ENCODE peak calls at places on chromosomes 6 and 20, in nine cellular contexts. B is fibroblast of pulmonary artery, Z is ovary, K is colonic mucosa, J is neural progenitor cell, L is neuronal stem cell, G is spleen, D is small intestine, A is PC-3. T is an unnamed sample.

GRCh38 chr20:62482970-62483369 is 7.2 kb upstream of the GATA5 start:
- DNase-seq in J (peak), A (no peak), L (no peak), D (no peak), K (no peak), Z (no peak), B (no peak), G (no peak), T (no peak)

GRCh38 chr6:168286116-168286515 is 33.5 kb downstream of the DACT2 start:
- DNase-seq in J (no peak), Z (no peak), B (no peak), G (peak), D (no peak), K (no peak), L (no peak), A (no peak), T (no peak)

GRCh38 chr6:168333039-168333438 is 13.5 kb upstream of the DACT2 start:
- DNase-seq in Z (no peak), A (no peak), B (peak), K (peak), L (no peak), J (peak), G (no peak), D (peak), T (no peak)

GRCh38 chr6:169371344-169372144 is 117.9 kb upstream of the THBS2 start:
- DNase-seq in D (peak), K (no peak), J (peak), G (no peak), A (no peak), Z (no peak), B (peak), L (peak), T (peak)

GRCh38 chr6:11007715-11008608 is 36.1 kb downstream of the ELOVL2 start:
- DNase-seq in G (no peak), J (no peak), K (no peak), B (peak), A (peak), Z (no peak), D (no peak), L (no peak), T (peak)

GRCh38 chr6:150631982-150632642 is 32.4 kb downstream of the PLEKHG1 start:
- DNase-seq in A (no peak), K (no peak), Z (no peak), B (no peak), J (no peak), G (no peak), L (no peak), D (no peak), T (no peak)

GRCh38 chr6:125120054-125120590 is 33.5 kb upstream of the TPD52L1 start:
- DNase-seq in G (no peak), B (no peak), L (no peak), A (no peak), Z (no peak), K (no peak), J (no peak), D (no peak), T (peak)

GRCh38 chr6:4957521-4958231 is 46.2 kb downstream of the RPP40 start:
- DNase-seq in A (peak), D (peak), L (no peak), J (peak), Z (no peak), K (no peak), B (peak), G (no peak), T (peak)

GRCh38 chr6:10431423-10432164 is 16.7 kb upstream of the TFAP2A start:
- DNase-seq in D (no peak), B (no peak), G (no peak), K (no peak), A (no peak), J (no peak), L (no peak), Z (no peak), T (no peak)

GRCh38 chr6:153085239-153085638 is 45.8 kb downstream of the RGS17 start:
- DNase-seq in Z (no peak), D (peak), B (peak), A (no peak), G (no peak), K (peak), L (no peak), J (no peak), T (no peak)

GRCh38 chr20:23663180-23663579 is 25.4 kb upstream of the CST3 start:
- DNase-seq in B (no peak), A (no peak), G (no peak), K (no peak), J (no peak), Z (no peak), D (no peak), L (no peak), T (peak)

GRCh38 chr6:157488058-157488457 is 107.1 kb downstream of the ZDHHC14 start:
- DNase-seq in B (no peak), L (no peak), J (no peak), D (no peak), Z (no peak), A (no peak), K (peak), G (no peak), T (no peak)

GRCh38 chr6:13384966-13385365 is 56.6 kb upstream of the TBC1D7 start:
- DNase-seq in G (no peak), L (no peak), A (no peak), B (no peak), D (peak), J (no peak), Z (no peak), K (no peak), T (no peak)

GRCh38 chr6:112289039-112289566 is 34.7 kb upstream of the LAMA4 start:
- DNase-seq in A (no peak), L (no peak), Z (peak), B (peak), G (no peak), K (peak), D (no peak), J (peak), T (peak)

GRCh38 chr6:139888691-139889122 is 514.3 kb upstream of the CITED2 start:
- DNase-seq in Z (no peak), B (peak), D (no peak), G (no peak), K (no peak), J (peak), A (no peak), L (peak), T (peak)

GRCh38 chr6:87210979-87211378 is 55.6 kb downstream of the ZNF292 start:
- DNase-seq in J (no peak), A (no peak), B (no peak), L (no peak), K (no peak), D (no peak), Z (no peak), G (no peak), T (no peak)

GRCh38 chr20:63274381-63275228 is 2.0 kb downstream of the ARFGAP1 start:
- DNase-seq in B (no peak), J (no peak), D (no peak), A (no peak), G (no peak), L (no peak), K (no peak), Z (no peak), T (no peak)

GRCh38 chr6:167113935-167114910 is 8.7 kb upstream of the CCR6 start:
- DNase-seq in G (peak), B (no peak), J (no peak), L (no peak), A (no peak), K (no peak), Z (no peak), D (peak), T (no peak)

GRCh38 chr20:2335096-2335495 is 39.3 kb downstream of the TGM3 start:
- DNase-seq in L (no peak), J (no peak), A (no peak), K (peak), D (no peak), G (no peak), B (no peak), Z (no peak), T (no peak)

GRCh38 chr6:150566486-150566885 is 33.2 kb upstream of the PLEKHG1 start:
- DNase-seq in J (no peak), G (no peak), Z (no peak), D (no peak), L (no peak), B (no peak), A (peak), K (peak), T (no peak)

GRCh38 chr20:57501461-57502330 is 23.2 kb downstream of the CTCFL start:
- DNase-seq in K (no peak), J (peak), Z (no peak), A (no peak), B (no peak), D (no peak), G (no peak), L (no peak), T (no peak)

GRCh38 chr20:63533871-63534393 is 3.2 kb downstream of the PTK6 start:
- DNase-seq in G (peak), Z (peak), B (no peak), J (no peak), K (peak), L (no peak), D (peak), A (no peak), T (no peak)

GRCh38 chr6:116159782-116160524 is 34.0 kb upstream of the COL10A1 start:
- DNase-seq in G (no peak), Z (no peak), A (no peak), D (no peak), J (no peak), B (no peak), L (no peak), K (no peak), T (no peak)

GRCh38 chr6:34535646-34536045 is 20.5 kb downstream of the SPDEF start:
- DNase-seq in Z (no peak), G (no peak), A (no peak), B (no peak), J (no peak), L (no peak), D (no peak), K (no peak), T (no peak)

GRCh38 chr6:7721654-7722053 is 4.2 kb upstream of the BMP6 start:
- DNase-seq in A (peak), K (no peak), B (peak), D (no peak), Z (no peak), J (no peak), G (no peak), L (no peak), T (peak)

GRCh38 chr6:132391391-132392291 is 9.6 kb downstream of the MOXD1 start:
- DNase-seq in A (peak), B (peak), L (peak), K (peak), G (no peak), J (peak), Z (no peak), D (peak), T (peak)

GRCh38 chr6:7169296-7169721 is 61.5 kb downstream of the RREB1 start:
- DNase-seq in L (no peak), Z (no peak), A (no peak), G (no peak), K (no peak), B (peak), J (no peak), D (peak), T (peak)

GRCh38 chr6:41027251-41027650 is 11.8 kb downstream of the UNC5CL start:
- DNase-seq in B (no peak), J (no peak), K (no peak), D (no peak), Z (no peak), G (no peak), L (no peak), A (peak), T (no peak)

GRCh38 chr6:96013531-96013930 is 2.2 kb upstream of the FUT9 start:
- DNase-seq in A (no peak), J (no peak), K (no peak), D (no peak), L (no peak), Z (no peak), G (no peak), B (no peak), T (no peak)

GRCh38 chr6:121437861-121438651 is 2.6 kb downstream of the GJA1 start:
- DNase-seq in B (peak), Z (peak), L (no peak), G (no peak), K (no peak), A (peak), J (peak), D (peak), T (peak)

GRCh38 chr6:116528163-116528562 is 16.7 kb downstream of the CALHM5 start:
- DNase-seq in G (no peak), A (no peak), K (no peak), D (no peak), B (no peak), Z (no peak), J (no peak), L (no peak), T (no peak)

GRCh38 chr6:31116661-31117385 is 2.2 kb downstream of the PSORS1C1 start:
- DNase-seq in K (no peak), J (no peak), G (peak), B (peak), A (no peak), D (no peak), Z (no peak), L (no peak), T (peak)

GRCh38 chr6:25366785-25367657 is 87.8 kb downstream of the CARMIL1 start:
- DNase-seq in K (no peak), D (no peak), L (no peak), J (no peak), A (peak), B (peak), Z (no peak), G (no peak), T (peak)
- H3K4me3 ChIP-seq in K (no peak), D (no peak), L (peak), J (no peak), A (peak), B (no peak), Z (no peak), G (no peak), T (no peak)

GRCh38 chr20:53609501-53610445 is 16.1 kb upstream of the ZNF217 start:
- DNase-seq in G (peak), Z (peak), D (peak), J (peak), L (no peak), B (no peak), A (peak), K (peak), T (no peak)
- H3K4me3 ChIP-seq in G (peak), Z (no peak), D (no peak), J (peak), L (no peak), B (no peak), A (peak), K (no peak), T (no peak)

DNA sequence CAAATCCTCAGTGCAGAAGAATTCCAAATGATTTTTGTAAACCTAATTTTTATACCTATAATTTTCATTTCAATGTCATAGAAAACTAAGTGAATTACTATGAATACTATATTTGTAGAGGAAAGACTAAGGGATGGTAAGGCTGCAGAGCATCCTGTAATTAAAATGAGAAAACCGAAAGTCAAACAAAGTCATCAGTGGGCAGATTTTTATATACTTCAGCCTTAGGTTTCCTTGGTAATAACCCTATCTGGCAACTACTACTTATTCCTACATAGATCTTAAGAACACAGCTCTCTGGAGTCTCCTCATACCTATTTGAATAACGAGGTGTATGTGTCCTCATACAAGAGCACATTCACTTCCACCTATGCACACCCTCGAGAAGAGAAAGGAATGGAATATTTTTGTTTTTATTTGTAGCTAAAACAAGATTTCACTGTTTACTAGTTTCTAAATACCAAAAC is 117.9 kb upstream of the SGK1 start:
- DNase-seq in B (no peak), Z (no peak), K (no peak), G (no peak), L (no peak), J (no peak), D (no peak), A (peak), T (no peak)
- H3K4me3 ChIP-seq in B (no peak), Z (no peak), K (no peak), G (no peak), L (no peak), J (no peak), D (no peak), A (peak), T (no peak)

GRCh38 chr20:35446356-35447078 is 8.5 kb upstream of the GDF5 start:
- DNase-seq in K (no peak), J (no peak), L (no peak), A (no peak), G (no peak), Z (no peak), B (no peak), D (no peak), T (no peak)

GRCh38 chr20:35448788-35449373 is 6.5 kb upstream of the CEP250 start:
- DNase-seq in D (no peak), G (no peak), L (no peak), J (no peak), B (no peak), K (no peak), A (no peak), Z (no peak), T (no peak)

GRCh38 chr20:35444226-35444625 is 6.2 kb upstream of the GDF5 start:
- DNase-seq in L (no peak), K (no peak), G (no peak), Z (no peak), A (no peak), J (no peak), B (no peak), D (no peak), T (no peak)

GRCh38 chr20:35451295-35451694 is 4.1 kb upstream of the CEP250 start:
- DNase-seq in B (no peak), L (no peak), D (no peak), Z (no peak), A (no peak), G (no peak), K (peak), J (no peak), T (no peak)

DNA sequence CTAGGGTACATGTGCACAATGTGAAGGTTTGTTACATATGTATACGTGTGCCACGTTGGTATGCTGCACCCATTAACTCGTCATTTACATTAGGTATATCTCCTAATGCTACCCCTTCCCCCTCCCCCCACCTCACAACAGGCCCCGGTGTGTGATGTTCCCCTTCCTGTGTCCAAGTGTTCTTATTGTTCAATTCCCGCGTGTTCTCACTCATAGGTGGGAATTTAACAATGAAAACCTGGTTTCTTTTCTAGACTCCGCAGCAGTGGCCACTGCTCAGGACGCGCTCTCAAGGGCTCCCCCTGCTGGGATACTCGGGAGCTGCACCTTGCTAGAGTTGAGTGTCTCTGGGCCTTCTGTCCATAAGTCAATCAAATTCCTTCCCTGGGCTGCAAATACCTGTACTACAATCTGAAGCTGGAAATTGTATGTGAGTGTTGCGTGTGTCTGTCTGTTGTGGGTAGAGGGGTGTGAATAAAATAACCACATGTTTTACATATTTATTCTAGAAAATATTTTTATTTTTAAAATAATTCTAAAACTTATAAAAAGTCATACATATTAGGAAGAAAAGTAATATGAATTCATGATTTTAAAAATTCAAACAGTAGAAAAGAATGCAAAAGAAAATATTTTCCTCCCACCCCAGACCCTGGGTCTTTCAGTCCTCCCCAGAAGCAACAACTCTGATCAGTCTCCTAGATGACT is 8.2 kb upstream of the CEP250 start:
- DNase-seq in L (peak), D (peak), B (peak), Z (peak), J (peak), G (peak), A (peak), K (peak), T (peak)
- H3K4me3 ChIP-seq in L (no peak), D (peak), B (peak), Z (peak), J (peak), G (peak), A (peak), K (peak), T (peak)

DNA sequence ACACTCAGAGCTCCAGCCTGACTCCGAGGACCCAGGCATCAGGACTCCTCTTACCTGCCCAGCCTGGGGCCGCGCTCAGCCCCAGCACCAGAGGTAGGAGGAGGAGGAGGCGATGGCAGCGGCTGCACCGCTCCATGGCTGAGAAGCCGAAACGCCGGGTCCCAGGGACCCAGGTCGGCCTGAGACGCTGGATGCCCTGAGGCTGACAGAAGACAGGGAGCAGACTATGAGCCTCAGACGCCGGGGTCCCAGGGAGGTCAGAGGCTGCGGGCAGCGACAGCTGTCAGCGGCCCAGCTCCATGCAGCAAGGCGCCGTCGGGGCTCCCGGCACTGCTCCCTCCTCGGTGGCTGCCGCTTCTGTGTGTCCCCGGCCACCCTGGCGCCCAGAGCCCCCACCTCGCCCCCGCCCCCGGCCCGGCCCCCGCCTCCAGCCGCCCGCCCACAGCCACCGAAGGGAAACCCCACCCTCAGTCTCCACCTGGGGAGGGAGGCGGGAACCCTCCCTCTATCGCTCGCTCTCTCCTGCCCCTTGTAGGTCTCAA is at the start of gene COL11A2:
- DNase-seq in G (peak), Z (no peak), J (peak), A (no peak), K (no peak), B (no peak), D (no peak), L (no peak), T (no peak)
- H3K4me3 ChIP-seq in G (peak), Z (peak), J (peak), A (no peak), K (peak), B (peak), D (peak), L (peak), T (peak)

DNA sequence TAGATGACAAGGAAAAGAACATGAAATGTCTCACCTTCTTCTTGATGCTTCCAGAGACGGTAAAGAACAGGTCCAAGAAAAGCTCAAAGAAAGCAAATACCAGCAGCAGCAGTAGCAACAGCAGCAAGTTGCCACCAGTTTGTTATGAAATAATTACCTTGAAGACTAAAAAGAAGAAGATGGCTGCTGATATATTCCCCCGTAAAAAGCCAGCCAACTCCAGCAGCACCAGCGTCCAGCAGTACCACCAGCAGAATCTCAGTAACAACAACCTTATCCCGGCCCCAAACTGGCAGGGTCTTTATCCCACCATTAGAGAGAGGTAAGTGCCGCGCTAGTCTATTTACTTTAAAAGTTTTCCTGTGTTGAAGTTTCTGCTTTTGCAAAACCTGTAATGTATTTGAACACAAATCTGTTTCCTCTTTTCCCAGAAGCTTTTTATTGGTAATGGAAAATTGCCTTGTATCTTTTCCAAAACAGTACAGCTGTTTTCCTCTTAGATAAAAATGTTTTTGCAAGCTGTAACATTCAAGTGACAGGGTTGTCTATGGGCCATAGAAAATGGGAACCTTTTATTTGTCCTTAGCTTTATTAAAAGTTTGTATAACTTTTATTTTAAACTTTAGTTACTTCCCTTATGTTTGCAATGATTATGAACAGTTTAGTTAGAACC is 723 bp downstream of the BTBD3 start:
- DNase-seq in L (no peak), A (no peak), G (no peak), J (no peak), D (no peak), Z (no peak), K (no peak), B (peak), T (peak)
- H3K4me3 ChIP-seq in L (no peak), A (no peak), G (peak), J (no peak), D (no peak), Z (peak), K (peak), B (peak), T (peak)

T was measured in fibroblast of the aortic adventitia.